ENCODE peak calls at places on chromosomes 4 and X, in five cellular contexts. K, R, W, N and V are unnamed samples.

GRCh38 chrX:123846598-123847038 is 13.2 kb upstream of the XIAP start:
- DNase-seq in N (no peak), K (no peak), R (peak; percentile 75), W (no peak), V (peak; percentile 39)

GRCh38 chrX:76279007-76279406 is 106.1 kb downstream of the PBDC1 start:
- DNase-seq in K (peak; percentile 52), R (peak; percentile 64), W (peak; percentile 43), N (peak; percentile 0), V (peak; percentile 64)

GRCh38 chr4:52658671-52659015 is 458 bp downstream of the USP46 start:
- DNase-seq in N (no peak), R (no peak), K (no peak), W (peak; percentile 4), V (no peak)

GRCh38 chrX:7779644-7780043 is 63.3 kb upstream of the VCX start:
- DNase-seq in R (no peak), W (no peak), N (no peak), K (no peak), V (no peak)

GRCh38 chrX:63350551-63350950 is 581 bp downstream of the SPIN4 start:
- DNase-seq in K (no peak), N (peak; percentile 14), R (no peak), W (peak; percentile 24), V (no peak)

GRCh38 chr4:85720736-85721135 is 245.8 kb downstream of the ARHGAP24 start:
- DNase-seq in K (no peak), R (peak; percentile 66), W (peak; percentile 8), N (no peak), V (peak; percentile 62)

GRCh38 chr4:56844817-56845580 is 23.5 kb upstream of the SPINK2 start:
- DNase-seq in K (peak; percentile 81), W (no peak), R (peak; percentile 19), N (no peak), V (no peak)

GRCh38 chrX:151790421-151791160 is 56.0 kb downstream of the CNGA2 start:
- DNase-seq in N (no peak), R (peak; percentile 5), W (no peak), K (no peak), V (no peak)

GRCh38 chr4:167897116-167897515 is 195.2 kb upstream of the ANXA10 start:
- DNase-seq in R (peak; percentile 86), W (peak; percentile 43), N (peak; percentile 49), K (no peak), V (peak; percentile 86)

GRCh38 chrX:150546711-150547153 is 21.7 kb upstream of the MTM1 start:
- DNase-seq in W (no peak), R (peak; percentile 23), K (no peak), N (no peak), V (peak; percentile 30)

GRCh38 chr4:53267026-53267425 is 98.8 kb downstream of the SCFD2 start:
- DNase-seq in N (no peak), W (no peak), K (no peak), R (peak; percentile 26), V (no peak)

GRCh38 chr4:185108185-185108584 is 34.9 kb upstream of the SLC25A4 start:
- DNase-seq in N (no peak), R (no peak), K (no peak), W (no peak), V (no peak)

GRCh38 chr4:113419631-113420030 is 341.9 kb downstream of the CAMK2D start:
- DNase-seq in R (no peak), K (no peak), W (no peak), N (no peak), V (no peak)

GRCh38 chr4:101315786-101316185 is 31.5 kb downstream of the PPP3CA start:
- DNase-seq in K (no peak), W (no peak), N (no peak), R (no peak), V (no peak)

GRCh38 chr4:87073187-87073569 is 138.4 kb downstream of the AFF1 start:
- DNase-seq in K (no peak), R (no peak), W (no peak), N (no peak), V (no peak)

GRCh38 chrX:45172890-45173289 is 27.8 kb downstream of the DIPK2B start:
- DNase-seq in K (no peak), R (peak; percentile 61), N (no peak), W (peak; percentile 40), V (peak; percentile 18)

GRCh38 chr4:82599336-82599735 is 37.5 kb upstream of the TMEM150C start:
- DNase-seq in N (peak; percentile 47), W (no peak), K (no peak), R (no peak), V (no peak)

GRCh38 chrX:13085533-13085932 is 41.1 kb upstream of the FAM9C start:
- DNase-seq in K (no peak), N (no peak), W (no peak), R (no peak), V (no peak)

GRCh38 chr4:7956306-7957112 is 16.8 kb upstream of the AFAP1 start:
- DNase-seq in W (peak; percentile 72), K (no peak), R (no peak), N (no peak), V (peak; percentile 75)

GRCh38 chrX:44343412-44343942 is at the start of gene EFHC2:
- DNase-seq in W (peak; percentile 50), R (peak; percentile 6), K (no peak), N (no peak), V (peak; percentile 20)

GRCh38 chr4:170089743-170090666 is at the start of gene AADAT:
- DNase-seq in N (peak; percentile 51), R (peak; percentile 69), K (no peak), W (peak; percentile 86), V (peak; percentile 70)

GRCh38 chr4:33482773-33483172 is 2761.5 kb downstream of the ARAP2 start:
- DNase-seq in N (peak; percentile 15), R (no peak), W (no peak), K (no peak), V (no peak)

GRCh38 chr4:1369484-1370079 is 22.6 kb downstream of the UVSSA start:
- DNase-seq in W (no peak), R (no peak), N (no peak), K (no peak), V (no peak)